ENCODE peak calls at places on chromosomes 7 and 10, in five cellular contexts. D, Q, P, J and I are unnamed samples.
A peak's percentile ranks its signal among the peaks of the same experiment; 100 is the strongest.

GRCh38 chr7:111587715-111588433 is 25.6 kb upstream of the IMMP2L start:
- DNase-seq in D (no peak), P (no peak), Q (peak; percentile 2), J (no peak), I (peak; percentile 30)

GRCh38 chr10:89502556-89502955 is 32.8 kb downstream of the SLC16A12 start:
- DNase-seq in Q (peak; percentile 63), P (no peak), D (no peak), J (peak; percentile 78), I (peak; percentile 30)

GRCh38 chr10:131311661-131312260 is at the start of gene TCERG1L:
- DNase-seq in D (no peak), P (peak; percentile 41), Q (no peak), J (no peak), I (no peak)

GRCh38 chr7:74523015-74523414 is 69.3 kb downstream of the GTF2IRD1 start:
- DNase-seq in Q (no peak), D (no peak), J (no peak), P (no peak), I (no peak)

GRCh38 chr7:137625197-137625596 is 221.6 kb downstream of the DGKI start:
- DNase-seq in D (no peak), J (no peak), Q (no peak), P (no peak), I (no peak)

GRCh38 chr10:1602037-1602471 is 135.3 kb downstream of the ADARB2 start:
- DNase-seq in P (no peak), J (no peak), Q (no peak), D (no peak), I (no peak)

GRCh38 chr7:4730971-4731370 is 44.5 kb upstream of the AP5Z1 start:
- DNase-seq in J (no peak), P (no peak), D (no peak), Q (no peak), I (no peak)

GRCh38 chr7:74289018-74289659 is at the start of gene CLIP2:
- DNase-seq in P (peak; percentile 84), D (no peak), Q (peak; percentile 79), J (no peak), I (no peak)

GRCh38 chr10:79034271-79034876 is 34.4 kb upstream of the ZMIZ1 start:
- DNase-seq in J (no peak), Q (no peak), D (no peak), P (no peak), I (no peak)

GRCh38 chr7:39384386-39384785 is 181.8 kb upstream of the YAE1 start:
- DNase-seq in D (no peak), J (no peak), Q (no peak), P (no peak), I (no peak)

GRCh38 chr7:131908719-131909118 is 352.3 kb upstream of the PODXL start:
- DNase-seq in Q (no peak), J (no peak), D (no peak), P (no peak), I (no peak)
- H3K4me3 ChIP-seq in Q (no peak overlapping the region), J (no peak overlapping the region), D (no peak overlapping the region), P (no peak overlapping the region), I (no peak overlapping the region)

GRCh38 chr10:21171197-21171935 is 274.3 kb upstream of the NEBL start:
- DNase-seq in P (no peak), Q (no peak), D (no peak), J (no peak), I (no peak)

GRCh38 chr10:21173964-21174669 is 277.0 kb upstream of the NEBL start:
- DNase-seq in D (no peak), J (no peak), P (peak; percentile 60), Q (no peak), I (no peak)

GRCh38 chr10:21173433-21173963 is 276.4 kb upstream of the NEBL start:
- DNase-seq in D (no peak), J (no peak), P (no peak), Q (no peak), I (no peak)

GRCh38 chr10:21171936-21172773 is 275.0 kb upstream of the NEBL start:
- DNase-seq in J (no peak), D (no peak), P (no peak), Q (no peak), I (no peak)

DNA sequence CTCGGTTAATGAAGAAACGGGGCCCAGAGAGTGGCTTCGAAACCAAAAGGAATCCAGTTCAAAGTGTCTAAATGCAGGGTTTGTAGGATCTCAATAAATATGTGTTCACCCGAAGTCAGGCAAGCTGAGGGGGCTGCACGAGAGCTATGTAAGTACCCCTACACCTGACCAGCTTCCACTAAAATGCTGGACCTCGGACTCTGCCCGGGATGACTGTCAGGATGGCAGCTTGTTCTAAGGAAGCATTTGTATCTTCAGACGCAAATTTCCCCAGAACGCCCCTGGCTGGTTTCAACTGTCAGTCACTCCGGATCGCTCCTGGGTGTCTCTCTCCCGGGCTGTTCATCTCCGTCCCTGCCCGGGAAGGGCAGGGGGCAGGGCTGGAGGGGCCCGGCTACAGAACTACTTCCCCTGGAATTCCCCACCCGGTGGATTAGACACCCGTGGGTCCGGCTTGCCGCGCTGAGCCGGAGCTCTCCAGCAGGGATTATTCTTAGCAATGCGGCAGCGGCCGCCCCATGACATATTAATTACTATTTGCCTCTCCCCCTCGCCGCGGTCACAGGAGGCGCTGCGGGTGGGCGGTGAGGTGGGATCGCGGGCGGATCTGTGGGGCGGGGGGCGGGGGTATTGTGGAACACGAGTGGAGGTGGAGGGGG is 275.8 kb upstream of the NEBL start:
- DNase-seq in P (no peak), D (no peak), J (no peak), Q (no peak), I (no peak)
- H3K4me3 ChIP-seq in P (peak overlapping the region; percentile 49), D (peak overlapping the region; percentile 43), J (peak overlapping the region; percentile 64), Q (peak overlapping the region; percentile 55), I (peak overlapping the region; percentile 67)

GRCh38 chr7:41881313-41882130 is 178.6 kb upstream of the INHBA start:
- DNase-seq in D (no peak), J (no peak), Q (no peak), P (peak; percentile 67), I (no peak)
- H3K4me3 ChIP-seq in D (no peak overlapping the region), J (no peak overlapping the region), Q (no peak overlapping the region), P (no peak overlapping the region), I (no peak overlapping the region)

DNA sequence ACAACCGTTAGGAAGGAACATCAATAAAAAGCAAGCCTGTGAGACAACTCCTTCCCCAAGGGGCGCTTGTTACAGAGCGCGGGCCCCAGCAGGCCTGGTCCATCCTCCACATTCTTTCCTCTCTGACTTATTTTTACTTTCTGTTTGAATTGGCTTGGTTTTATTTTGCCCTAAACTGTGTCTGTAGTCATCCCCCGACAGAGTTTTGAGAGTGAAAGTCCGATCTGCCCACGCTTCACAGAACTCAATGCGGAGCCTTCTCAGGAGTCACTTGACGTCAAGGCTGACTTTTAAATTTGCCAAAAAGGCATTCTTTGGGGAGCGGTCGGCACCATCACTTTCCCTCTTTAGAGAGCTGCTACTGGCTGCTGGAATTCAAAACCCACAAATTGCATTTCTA is 150.1 kb upstream of the KLF6 start:
- DNase-seq in Q (peak; percentile 93), J (peak; percentile 27), P (no peak), D (no peak), I (no peak)
- H3K4me3 ChIP-seq in Q (peak overlapping the region; percentile 19), J (no peak overlapping the region), P (no peak overlapping the region), D (no peak overlapping the region), I (no peak overlapping the region)

GRCh38 chr10:102632394-102633062 is 11.8 kb upstream of the TRIM8 start:
- DNase-seq in Q (peak; percentile 43), D (no peak), P (peak; percentile 29), J (no peak), I (no peak)
- H3K4me3 ChIP-seq in Q (no peak overlapping the region), D (no peak overlapping the region), P (no peak overlapping the region), J (no peak overlapping the region), I (no peak overlapping the region)

GRCh38 chr10:97335995-97336394 is 1.5 kb upstream of the FRAT2 start:
- DNase-seq in Q (no peak), P (no peak), D (no peak), J (no peak), I (no peak)

GRCh38 chr10:97338041-97338440 is 3.5 kb upstream of the FRAT2 start:
- DNase-seq in D (no peak), P (no peak), J (no peak), Q (no peak), I (no peak)

GRCh38 chr10:97335188-97335619 is 675 bp upstream of the FRAT2 start:
- DNase-seq in D (no peak), Q (no peak), J (no peak), P (peak; percentile 57), I (no peak)

GRCh38 chr10:97336446-97336845 is 1.9 kb upstream of the FRAT2 start:
- DNase-seq in D (no peak), J (no peak), Q (no peak), P (no peak), I (no peak)

GRCh38 chr10:97336942-97337719 is 2.6 kb upstream of the FRAT2 start:
- DNase-seq in J (no peak), D (peak; percentile 78), Q (no peak), P (no peak), I (no peak)
- H3K4me3 ChIP-seq in J (no peak overlapping the region), D (no peak overlapping the region), Q (no peak overlapping the region), P (no peak overlapping the region), I (no peak overlapping the region)

GRCh38 chr7:154577141-154577540 is 425.8 kb downstream of the PAXIP1 start:
- DNase-seq in P (no peak), Q (no peak), D (no peak), J (no peak), I (no peak)
- H3K4me3 ChIP-seq in P (no peak overlapping the region), Q (no peak overlapping the region), D (no peak overlapping the region), J (no peak overlapping the region), I (no peak overlapping the region)